ENCODE peak calls at places on chromosomes 6 and 20, in four cellular contexts. B is NCI-H2107; P is HFF-Myc; D is effector CD8-positive, alpha-beta T cell. U is an unnamed sample.

GRCh38 chr6:82704048-82704447 is 340.4 kb downstream of the TPBG start:
- DNase-seq in P (peak; percentile 12), D (no peak), B (no peak), U (no peak)

GRCh38 chr6:166989427-166990034 is 9.7 kb upstream of the CEP43 start:
- DNase-seq in P (no peak), B (no peak), D (peak; percentile 7), U (peak; percentile 22)

GRCh38 chr20:547394-547793 is 3.8 kb upstream of the CSNK2A1 start:
- DNase-seq in B (no peak), P (no peak), D (no peak), U (no peak)

GRCh38 chr6:168785720-168786511 is 344.9 kb downstream of the SMOC2 start:
- DNase-seq in B (no peak), D (no peak), P (no peak), U (no peak)

GRCh38 chr20:18287546-18287914 is 797 bp upstream of the ZNF133 start:
- DNase-seq in D (no peak), B (no peak), P (no peak), U (no peak)

GRCh38 chr6:5036309-5036708 is 32.5 kb upstream of the RPP40 start:
- DNase-seq in D (no peak), B (peak; percentile 47), P (no peak), U (no peak)

GRCh38 chr20:44805991-44806729 is 4.2 kb downstream of the RIMS4 start:
- DNase-seq in P (peak; percentile 32), B (no peak), D (no peak), U (no peak)

GRCh38 chr20:38129893-38130609 is 35.0 kb downstream of the TGM2 start:
- DNase-seq in P (no peak), B (no peak), D (no peak), U (no peak)

GRCh38 chr6:72218125-72218524 is 331.8 kb downstream of the RIMS1 start:
- DNase-seq in D (no peak), B (no peak), P (peak; percentile 5), U (no peak)

GRCh38 chr6:101393291-101394251 is at the start of gene GRIK2:
- DNase-seq in P (no peak), D (no peak), B (peak; percentile 14), U (no peak)

GRCh38 chr20:49501917-49502316 is 19.4 kb upstream of the KCNB1 start:
- DNase-seq in B (no peak), D (no peak), P (no peak), U (no peak)

GRCh38 chr6:20532881-20533280 is 1.4 kb upstream of the CDKAL1 start:
- DNase-seq in D (no peak), P (no peak), B (no peak), U (no peak)

GRCh38 chr20:44056010-44056698 is 130.8 kb downstream of the JPH2 start:
- DNase-seq in D (peak; percentile 59), P (no peak), B (no peak), U (peak; percentile 56)

GRCh38 chr6:393391-394221 is 2.1 kb downstream of the IRF4 start:
- DNase-seq in D (no peak), P (no peak), B (no peak), U (no peak)

GRCh38 chr20:35618372-35619131 is 2.9 kb downstream of the SPAG4 start:
- DNase-seq in P (no peak), B (no peak), D (no peak), U (no peak)

GRCh38 chr20:13995086-13995665 is at the start of gene MACROD2:
- DNase-seq in B (peak; percentile 90), D (no peak), P (peak; percentile 40), U (no peak)

GRCh38 chr20:7617797-7618196 is 322.5 kb downstream of the HAO1 start:
- DNase-seq in B (no peak), P (no peak), D (no peak), U (no peak)

GRCh38 chr6:20427856-20428255 is 26.2 kb downstream of the E2F3 start:
- DNase-seq in P (no peak), D (no peak), B (no peak), U (no peak)

GRCh38 chr20:42902519-42902908 is 287.2 kb downstream of the PTPRT start:
- DNase-seq in D (no peak), P (no peak), B (no peak), U (no peak)

GRCh38 chr6:6221829-6222535 is 98.5 kb downstream of the F13A1 start:
- DNase-seq in P (no peak), D (no peak), B (no peak), U (no peak)

GRCh38 chr6:158848441-158848840 is 29.3 kb upstream of the EZR start:
- DNase-seq in D (no peak), P (no peak), B (no peak), U (no peak)

GRCh38 chr20:29298759-29299613 is 1958.5 kb upstream of the DEFB115 start:
- DNase-seq in D (no peak), P (peak; percentile 15), B (no peak), U (no peak)

GRCh38 chr20:35738410-35739179 is 3.5 kb downstream of the RBM39 start:
- DNase-seq in P (no peak), D (no peak), B (no peak), U (no peak)

GRCh38 chr20:53660078-53660909 is 66.7 kb upstream of the ZNF217 start:
- DNase-seq in B (no peak), D (peak; percentile 8), P (no peak), U (peak; percentile 21)

GRCh38 chr20:22925613-22925983 is 109.5 kb upstream of the SSTR4 start:
- DNase-seq in P (no peak), D (no peak), B (no peak), U (no peak)

GRCh38 chr6:47897233-47897632 is 115.4 kb downstream of the OPN5 start:
- DNase-seq in P (no peak), B (no peak), D (no peak), U (no peak)

GRCh38 chr6:42539135-42539534 is 24.7 kb upstream of the UBR2 start:
- DNase-seq in D (no peak), B (no peak), P (no peak), U (no peak)

GRCh38 chr6:45663181-45664180 is 285.7 kb upstream of the SUPT3H start:
- DNase-seq in B (no peak), P (no peak), D (no peak), U (peak; percentile 15)

GRCh38 chr6:21103626-21104224 is 489.8 kb upstream of the SOX4 start:
- DNase-seq in D (no peak), P (no peak), B (no peak), U (no peak)

GRCh38 chr20:17895641-17896246 is 72.8 kb downstream of the SNX5 start:
- DNase-seq in D (no peak), P (no peak), B (no peak), U (no peak)

GRCh38 chr6:17149581-17149980 is 47.7 kb downstream of the STMND1 start:
- DNase-seq in P (no peak), D (no peak), B (no peak), U (no peak)

GRCh38 chr6:36099872-36100483 is 30.3 kb upstream of the MAPK13 start:
- DNase-seq in B (no peak), D (no peak), P (no peak), U (peak; percentile 77)

GRCh38 chr20:44928595-44928994 is 18.7 kb downstream of the PABPC1L start:
- DNase-seq in D (no peak), P (no peak), B (no peak), U (no peak)

U was measured in stimulated activated naive CD4-positive, alpha-beta T cell.